ENCODE peak calls at places on chromosomes 5 and 9, in eight cellular contexts. Q is RWPE2, T is left ventricle myocardium inferior, D is mesothelial cell of epicardium, S is nephron progenitor cell, L is dorsolateral prefrontal cortex, C is cardiac fibroblast, J is IMR-90. W is an unnamed sample.

GRCh38 chr5:74318985-74319563 is 321.5 kb downstream of the ENC1 start:
- DNase-seq in C (no peak), Q (no peak), L (no peak), S (no peak), T (no peak), J (peak), D (no peak), W (peak)

GRCh38 chr5:96861044-96861443 is 15.3 kb upstream of the ERAP2 start:
- DNase-seq in Q (no peak), L (no peak), J (no peak), C (no peak), D (no peak), T (no peak), S (no peak), W (no peak)

GRCh38 chr5:133892306-133892705 is 76.1 kb downstream of the C5orf15 start:
- DNase-seq in J (no peak), Q (peak), T (no peak), C (no peak), D (no peak), L (no peak), S (no peak), W (no peak)

GRCh38 chr5:174724484-174725260 is at the start of gene MSX2:
- DNase-seq in T (peak), C (peak), L (peak), J (peak), Q (peak), D (peak), S (peak), W (peak)

GRCh38 chr5:112228672-112229071 is 190.4 kb downstream of the EPB41L4A start:
- DNase-seq in C (peak), T (peak), J (peak), L (no peak), Q (peak), S (no peak), D (peak), W (no peak)

GRCh38 chr5:97840643-97841042 is 657.6 kb upstream of the RIOK2 start:
- DNase-seq in C (peak), S (no peak), D (no peak), L (no peak), J (peak), T (no peak), Q (no peak), W (no peak)

GRCh38 chr9:69276775-69277174 is 48.2 kb upstream of the ENTREP1 start:
- DNase-seq in L (no peak), T (no peak), D (no peak), J (no peak), S (no peak), C (no peak), Q (no peak), W (no peak)

GRCh38 chr5:83731638-83732037 is 11.0 kb upstream of the HAPLN1 start:
- DNase-seq in T (no peak), Q (no peak), L (no peak), S (no peak), J (no peak), C (no peak), D (no peak), W (no peak)

GRCh38 chr5:151880304-151880703 is 44.3 kb downstream of the GLRA1 start:
- DNase-seq in L (no peak), D (no peak), C (no peak), Q (no peak), S (no peak), J (no peak), T (peak), W (no peak)

GRCh38 chr5:28648108-28648507 is 1609.7 kb upstream of the CDH9 start:
- DNase-seq in C (no peak), T (no peak), S (no peak), Q (no peak), J (no peak), D (no peak), L (no peak), W (no peak)

GRCh38 chr5:133254803-133255202 is 203.0 kb downstream of the HSPA4 start:
- DNase-seq in J (no peak), S (no peak), T (no peak), D (no peak), Q (no peak), C (no peak), L (no peak), W (no peak)

GRCh38 chr9:111957856-111958631 is 61.4 kb downstream of the UGCG start:
- DNase-seq in L (no peak), C (peak), Q (peak), T (no peak), D (peak), J (peak), S (no peak), W (peak)

DNA sequence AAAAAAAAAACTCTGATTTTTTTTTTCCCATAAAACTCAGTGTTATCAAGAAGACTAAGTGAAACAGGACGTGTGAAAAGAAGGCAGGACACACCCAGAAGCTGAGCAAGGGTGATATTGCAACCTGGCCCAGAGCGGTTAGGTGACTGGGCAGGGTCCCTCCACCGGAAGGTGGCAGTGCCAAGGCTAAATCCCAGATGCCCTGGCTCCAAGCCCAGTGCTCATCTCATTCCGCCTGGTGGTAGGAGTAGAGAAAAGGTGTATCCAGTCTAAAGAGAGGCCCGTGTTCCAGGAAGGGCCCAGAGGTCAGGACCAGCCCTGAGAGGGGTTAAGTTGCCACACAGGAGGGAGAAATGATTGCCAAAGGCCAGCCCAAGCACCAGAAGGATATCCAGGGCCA is 51.5 kb upstream of the SAP30L start:
- DNase-seq in Q (no peak), T (no peak), S (no peak), L (no peak), D (no peak), J (no peak), C (no peak), W (no peak)
- TF ChIP-seq CTCF in Q (peak), T (no peak), S (no peak), L (no peak), D (no peak), J (no peak), C (no peak), W (no peak)

DNA sequence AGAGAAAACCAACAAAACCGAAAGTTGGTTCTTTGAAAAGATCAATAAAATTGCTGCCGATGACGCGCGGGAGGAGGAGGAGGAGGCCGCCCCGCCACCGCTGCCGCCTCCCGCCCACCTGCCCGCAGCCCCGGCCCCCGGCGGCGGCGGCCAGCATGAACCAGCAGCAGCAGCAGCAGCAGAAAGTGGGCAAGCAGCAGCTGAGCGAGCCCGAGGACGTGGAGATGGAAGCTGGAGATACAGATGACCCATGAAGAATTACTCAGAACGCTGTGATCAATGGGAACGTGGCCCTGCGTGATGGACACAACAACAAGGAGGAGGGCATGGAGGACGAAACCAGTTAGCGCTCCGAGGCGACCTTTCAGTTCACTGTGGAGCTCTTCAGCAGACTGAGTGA is 53.9 kb upstream of the EFNA5 start:
- DNase-seq in L (no peak), S (no peak), Q (no peak), D (no peak), C (no peak), T (no peak), J (no peak), W (no peak)
- TF ChIP-seq CTCF in L (no peak), S (no peak), Q (no peak), D (no peak), C (no peak), T (no peak), J (no peak), W (no peak)

DNA sequence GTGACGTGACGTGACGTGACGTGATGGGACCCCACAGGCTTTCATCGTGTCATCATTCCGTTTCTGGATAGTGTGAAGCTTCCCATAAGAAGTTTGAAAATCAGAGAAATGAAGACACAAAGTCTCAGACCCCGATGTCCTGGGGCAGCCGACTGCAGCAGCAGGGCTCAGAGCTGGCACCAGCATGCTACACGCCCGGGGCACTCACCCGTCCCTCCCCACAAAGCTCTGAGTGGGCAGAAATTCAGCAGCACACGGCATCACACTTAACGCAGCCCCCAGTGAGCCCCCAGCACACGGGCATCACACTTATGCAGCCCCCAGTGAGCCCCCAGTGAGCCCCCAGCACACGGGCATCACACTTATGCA is 42.2 kb downstream of the SLC12A7 start:
- DNase-seq in C (no peak), T (no peak), D (no peak), S (no peak), J (no peak), Q (no peak), L (no peak), W (no peak)
- TF ChIP-seq CTCF in C (no peak), T (no peak), D (no peak), S (no peak), J (no peak), Q (no peak), L (no peak), W (no peak)

DNA sequence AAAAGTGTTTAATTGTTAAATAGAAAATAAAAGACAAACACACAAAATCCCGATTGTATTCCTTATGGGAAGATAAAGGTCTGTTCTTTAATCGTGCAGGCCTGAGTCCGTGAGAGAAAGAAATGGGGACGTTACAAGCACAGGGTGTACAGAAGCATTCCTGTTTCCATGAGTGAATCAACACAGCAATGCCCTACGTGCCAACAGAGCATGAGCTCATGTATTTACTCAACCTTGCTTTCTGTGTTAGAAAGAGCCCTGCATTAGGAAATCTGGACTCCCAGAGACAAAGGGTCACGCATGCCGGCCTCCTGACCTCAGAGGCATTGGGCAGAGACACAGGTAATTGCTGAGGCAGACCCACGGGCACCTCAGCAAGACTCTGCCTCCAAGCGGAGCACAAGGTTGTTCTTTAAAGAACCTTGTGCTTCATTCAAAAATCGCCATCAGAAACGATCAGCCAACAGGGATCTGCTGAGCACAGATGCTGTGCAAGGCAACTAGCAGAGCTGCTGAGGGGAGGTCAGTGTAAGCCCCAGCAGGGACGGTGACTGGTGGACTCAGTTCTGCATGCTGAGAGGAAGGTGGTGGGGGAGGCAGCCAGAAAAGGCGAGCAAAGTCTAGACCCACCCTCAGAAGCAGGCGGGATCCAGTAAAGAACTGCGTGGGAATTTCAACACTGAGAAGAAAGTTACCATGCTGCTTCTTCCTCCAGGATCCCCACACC is 101.0 kb downstream of the TLE1 start:
- DNase-seq in D (no peak), C (peak), T (no peak), J (peak), Q (peak), L (no peak), S (no peak), W (no peak)
- TF ChIP-seq CTCF in D (no peak), C (no peak), T (no peak), J (no peak), Q (peak), L (no peak), S (no peak), W (no peak)

GRCh38 chr5:107668154-107668932 is 2.4 kb downstream of the EFNA5 start:
- DNase-seq in S (no peak), T (no peak), C (no peak), L (no peak), Q (no peak), D (no peak), J (no peak), W (no peak)
- TF ChIP-seq CTCF in S (no peak), T (no peak), C (no peak), L (no peak), Q (no peak), D (no peak), J (no peak), W (no peak)

DNA sequence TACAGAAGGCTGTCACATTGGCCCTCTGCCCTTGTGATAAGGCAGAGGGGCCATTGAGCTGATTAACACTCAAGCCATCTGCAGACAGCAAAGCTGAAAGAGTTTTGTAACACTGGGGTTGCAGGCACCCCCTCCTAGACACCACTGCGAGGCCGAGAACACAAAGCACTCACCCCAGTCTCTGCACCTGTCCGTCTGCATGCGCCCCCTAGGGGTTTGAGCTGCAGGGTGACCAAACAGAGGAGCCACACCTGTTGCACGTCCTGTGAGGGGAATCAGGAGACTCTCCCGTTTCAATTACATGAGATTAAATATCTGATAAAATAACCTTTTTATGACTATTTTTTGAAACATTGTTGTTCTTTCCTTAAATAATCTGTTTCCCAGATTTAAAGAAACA is 1180.4 kb downstream of the CDH9 start:
- DNase-seq in L (no peak), D (no peak), T (no peak), J (no peak), Q (no peak), S (peak), C (no peak), W (no peak)
- TF ChIP-seq CTCF in L (no peak), D (peak), T (no peak), J (no peak), Q (peak), S (peak), C (no peak), W (no peak)

GRCh38 chr5:116288524-116288923 is 203.7 kb downstream of the COMMD10 start:
- DNase-seq in J (no peak), Q (no peak), C (no peak), L (no peak), D (no peak), S (no peak), T (no peak), W (no peak)

GRCh38 chr5:116291271-116291670 is 206.4 kb downstream of the COMMD10 start:
- DNase-seq in T (no peak), J (peak), S (no peak), C (no peak), Q (no peak), D (no peak), L (no peak), W (no peak)

DNA sequence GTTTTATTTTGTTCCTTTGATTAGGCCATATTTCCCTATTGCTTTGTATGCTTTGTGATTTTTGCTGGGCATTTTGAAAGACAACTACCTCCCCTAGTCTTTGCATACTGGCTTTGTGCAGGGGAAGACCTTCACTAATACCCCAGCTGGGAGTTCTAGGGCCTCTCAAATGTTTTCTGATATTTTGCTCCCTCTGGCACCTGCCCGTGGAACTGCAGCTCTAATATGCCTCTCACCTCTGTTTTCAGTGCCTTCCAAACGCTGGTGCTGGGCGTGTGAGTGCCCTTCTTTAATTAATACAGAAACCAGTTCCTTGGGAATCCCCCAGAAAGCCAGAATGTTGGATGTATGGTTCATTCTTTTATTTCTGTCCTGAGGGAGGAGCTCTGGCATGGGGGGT is 204.5 kb downstream of the COMMD10 start:
- DNase-seq in J (no peak), T (no peak), C (no peak), Q (no peak), S (no peak), D (no peak), L (no peak), W (no peak)
- TF ChIP-seq CTCF in J (no peak), T (no peak), C (peak), Q (no peak), S (no peak), D (no peak), L (no peak), W (no peak)